ENCODE peak calls at places on chromosomes 1 and 21, in four cellular contexts. E is left ventricle myocardium inferior, F is right cardiac atrium, C is fibroblast of lung. T is an unnamed sample.

GRCh38 chr1:230127105-230128054 is 60.3 kb downstream of the GALNT2 start:
- DNase-seq in F (no peak), C (no peak), E (no peak), T (no peak)

GRCh38 chr1:58975888-58976287 is 192.0 kb upstream of the JUN start:
- DNase-seq in E (no peak), C (no peak), F (no peak), T (no peak)

GRCh38 chr1:67126111-67126746 is 8.5 kb downstream of the C1orf141 start:
- DNase-seq in F (no peak), E (no peak), C (peak; percentile 35), T (no peak)

GRCh38 chr1:3732747-3733602 is 19.3 kb upstream of the CCDC27 start:
- DNase-seq in F (no peak), E (no peak), C (peak; percentile 23), T (no peak)

GRCh38 chr1:7644906-7645750 is 126.0 kb upstream of the VAMP3 start:
- DNase-seq in F (peak; percentile 84), C (peak; percentile 7), E (peak; percentile 67), T (peak; percentile 87)

GRCh38 chr1:39214998-39215873 is 10.7 kb downstream of the MACF1 start:
- DNase-seq in F (no peak), E (no peak), C (peak; percentile 53), T (no peak)

GRCh38 chr1:4090556-4090955 is 190.5 kb upstream of the C1orf174 start:
- DNase-seq in C (no peak), F (no peak), E (no peak), T (no peak)

GRCh38 chr1:35797380-35797779 is 10.4 kb upstream of the AGO4 start:
- DNase-seq in F (no peak), E (no peak), C (no peak), T (no peak)

GRCh38 chr1:15280416-15280815 is 33.4 kb downstream of the FHAD1 start:
- DNase-seq in E (no peak), C (no peak), F (no peak), T (no peak)

GRCh38 chr1:168470821-168471473 is 72.8 kb downstream of the XCL2 start:
- DNase-seq in E (no peak), F (no peak), C (peak; percentile 95), T (no peak)

GRCh38 chr1:92921031-92922023 is 39.9 kb downstream of the DIPK1A start:
- DNase-seq in F (no peak), C (no peak), E (no peak), T (no peak)

GRCh38 chr1:38728176-38728908 is 131.2 kb downstream of the RRAGC start:
- DNase-seq in E (peak; percentile 53), C (peak; percentile 93), F (peak; percentile 87), T (no peak)

GRCh38 chr21:33279330-33279820 is 13.2 kb downstream of the IL10RB start:
- DNase-seq in C (no peak), F (no peak), E (no peak), T (no peak)

GRCh38 chr1:248810000-248810726 is 15.6 kb downstream of the SH3BP5L start:
- DNase-seq in F (no peak), C (no peak), E (no peak), T (no peak)

GRCh38 chr1:111948209-111949131 is 41.0 kb downstream of the KCND3 start:
- DNase-seq in C (peak; percentile 34), E (peak; percentile 67), F (peak; percentile 78), T (no peak)

GRCh38 chr1:45205000-45205909 is 1.1 kb downstream of the ZSWIM5 start:
- DNase-seq in E (peak; percentile 32), C (peak; percentile 51), F (peak; percentile 77), T (peak; percentile 69)

GRCh38 chr1:24727490-24728214 is 17.6 kb upstream of the CLIC4 start:
- DNase-seq in E (peak; percentile 73), F (peak; percentile 81), C (peak; percentile 86), T (peak; percentile 70)

GRCh38 chr1:210483821-210484220 is 155.1 kb downstream of the HHAT start:
- DNase-seq in F (no peak), E (no peak), C (no peak), T (no peak)

GRCh38 chr1:228416217-228416971 is at the start of gene TRIM17:
- DNase-seq in C (peak; percentile 23), E (no peak), F (peak; percentile 77), T (no peak)

GRCh38 chr1:44784094-44785026 is 3.6 kb downstream of the BEST4 start:
- DNase-seq in F (peak; percentile 77), C (no peak), E (no peak), T (no peak)

GRCh38 chr1:6421266-6421665 is 1.5 kb upstream of the HES2 start:
- DNase-seq in C (no peak), E (no peak), F (no peak), T (no peak)

GRCh38 chr1:96559707-96560588 is 161.6 kb upstream of the PTBP2 start:
- DNase-seq in F (no peak), C (peak; percentile 99), E (peak; percentile 25), T (peak; percentile 52)

GRCh38 chr1:101781437-101781836 is 215.3 kb downstream of the OLFM3 start:
- DNase-seq in F (no peak), C (peak; percentile 15), E (no peak), T (no peak)

GRCh38 chr1:93728480-93729131 is 47.0 kb upstream of the BCAR3 start:
- DNase-seq in F (peak; percentile 83), C (no peak), E (peak; percentile 57), T (no peak)

GRCh38 chr1:213564215-213564659 is 423.5 kb upstream of the PROX1 start:
- DNase-seq in C (no peak), F (no peak), E (no peak), T (no peak)

GRCh38 chr1:77039739-77040138 is 172.5 kb downstream of the ST6GALNAC5 start:
- DNase-seq in C (peak; percentile 98), F (no peak), E (no peak), T (no peak)

GRCh38 chr1:219927956-219928790 is at the start of gene SLC30A10:
- DNase-seq in E (no peak), F (peak; percentile 55), C (peak; percentile 37), T (peak; percentile 95)

GRCh38 chr1:202964755-202965440 is 2.2 kb downstream of the CYB5R1 start:
- DNase-seq in E (peak; percentile 36), F (no peak), C (peak; percentile 71), T (no peak)

GRCh38 chr1:154831470-154831869 is 38.6 kb downstream of the KCNN3 start:
- DNase-seq in C (no peak), F (no peak), E (no peak), T (no peak)

GRCh38 chr1:8836228-8836627 is 18.8 kb upstream of the RERE start:
- DNase-seq in C (no peak), E (no peak), F (no peak), T (no peak)
- H3K4me1 ChIP-seq in C (peaks cover 2% of the 10 kb centered on the region), E (no peaks in the 10 kb centered on the region), F (no peaks in the 10 kb centered on the region), T (no peaks in the 10 kb centered on the region)

GRCh38 chr1:205445653-205445955 is 10.2 kb downstream of the BLACAT1 start:
- DNase-seq in C (no peak), E (no peak), F (no peak), T (no peak)

GRCh38 chr1:205443585-205444299 is 12.1 kb downstream of the BLACAT1 start:
- DNase-seq in E (no peak), F (no peak), C (no peak), T (no peak)

GRCh38 chr1:205442051-205442721 is 13.7 kb downstream of the BLACAT1 start:
- DNase-seq in F (no peak), C (no peak), E (no peak), T (no peak)

GRCh38 chr1:205444931-205445652 is 10.8 kb downstream of the BLACAT1 start:
- DNase-seq in C (peak; percentile 48), F (peak; percentile 86), E (no peak), T (no peak)

DNA sequence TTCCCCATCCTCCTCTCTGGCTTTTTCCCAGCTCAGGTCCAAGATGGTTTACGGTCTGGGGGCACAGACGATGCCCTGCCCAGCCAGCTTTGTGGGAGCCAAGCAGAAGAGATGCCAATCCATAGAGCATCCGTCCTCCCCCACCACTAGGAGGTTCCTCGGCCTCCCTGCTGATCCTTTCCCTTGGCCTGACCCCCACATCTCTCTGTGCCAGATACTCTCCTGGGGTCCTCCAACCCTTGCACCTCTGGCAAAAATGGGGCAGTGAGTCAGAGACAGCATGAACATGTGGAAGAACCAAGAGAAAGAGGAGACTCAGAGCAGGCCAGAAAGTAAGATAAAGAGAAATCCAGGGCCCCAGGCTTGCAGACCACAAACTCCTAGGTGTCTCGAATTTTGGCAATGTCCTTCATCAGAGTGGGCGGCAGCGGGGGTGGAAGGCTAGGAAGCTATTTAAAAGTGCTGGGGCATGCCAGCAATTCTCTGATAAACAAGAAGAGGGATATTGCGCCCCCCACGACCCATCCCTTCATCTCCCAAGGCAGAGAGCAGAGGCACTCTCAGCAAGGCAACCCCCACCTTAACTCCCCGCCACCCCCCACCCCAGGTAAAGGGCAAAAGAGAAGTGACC is 11.4 kb downstream of the BLACAT1 start:
- DNase-seq in F (no peak), C (peak; percentile 48), E (no peak), T (no peak)
- H3K4me1 ChIP-seq in F (peaks cover 9% of the 10 kb centered on the region), C (no peaks in the 10 kb centered on the region), E (peaks cover 56% of the 10 kb centered on the region), T (no peaks in the 10 kb centered on the region)

GRCh38 chr1:46525253-46525983 is 26.0 kb downstream of the KNCN start:
- DNase-seq in C (no peak), F (no peak), E (no peak), T (no peak)

GRCh38 chr1:46528297-46528955 is 23.0 kb downstream of the KNCN start:
- DNase-seq in F (no peak), E (no peak), C (no peak), T (no peak)

GRCh38 chr1:46526013-46526688 is 25.3 kb downstream of the KNCN start:
- DNase-seq in C (no peak), F (no peak), E (no peak), T (no peak)

GRCh38 chr1:46527474-46528296 is 23.8 kb downstream of the KNCN start:
- DNase-seq in C (peak; percentile 48), F (peak; percentile 92), E (peak; percentile 81), T (peak; percentile 79)

DNA sequence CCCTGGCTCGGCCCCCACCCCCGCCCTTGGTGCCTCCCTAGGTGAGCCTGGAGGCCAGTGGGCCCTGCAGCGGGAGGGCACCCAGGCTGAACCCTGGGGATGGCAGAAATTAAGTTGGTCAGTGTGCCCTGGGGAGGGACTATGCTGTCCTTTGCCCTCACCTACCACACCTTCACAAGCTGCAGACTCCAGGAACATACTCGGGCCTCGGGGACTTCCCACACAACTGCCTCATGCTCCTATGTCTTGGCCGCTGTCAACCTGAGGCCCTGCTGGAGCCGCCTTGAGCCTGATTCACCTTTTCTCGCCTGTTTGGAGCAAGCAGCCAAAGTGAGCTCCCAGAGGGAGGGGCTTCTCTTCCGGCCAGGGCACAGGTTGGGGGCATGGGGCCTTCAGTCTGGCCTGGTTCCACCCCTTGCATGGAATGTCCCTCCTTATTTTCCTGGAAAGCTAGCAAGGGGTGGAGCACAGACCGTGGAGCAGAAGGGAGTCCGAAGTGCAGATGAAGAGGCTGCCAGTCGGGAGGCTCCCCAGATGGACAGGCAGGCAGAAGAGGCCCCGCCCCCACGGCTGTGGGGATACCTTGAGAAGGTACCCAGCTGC is 24.7 kb downstream of the KNCN start:
- DNase-seq in F (no peak), C (no peak), E (no peak), T (peak; percentile 73)
- H3K4me1 ChIP-seq in F (peaks cover 5% of the 10 kb centered on the region), C (no peaks in the 10 kb centered on the region), E (peaks cover 8% of the 10 kb centered on the region), T (no peaks in the 10 kb centered on the region)

DNA sequence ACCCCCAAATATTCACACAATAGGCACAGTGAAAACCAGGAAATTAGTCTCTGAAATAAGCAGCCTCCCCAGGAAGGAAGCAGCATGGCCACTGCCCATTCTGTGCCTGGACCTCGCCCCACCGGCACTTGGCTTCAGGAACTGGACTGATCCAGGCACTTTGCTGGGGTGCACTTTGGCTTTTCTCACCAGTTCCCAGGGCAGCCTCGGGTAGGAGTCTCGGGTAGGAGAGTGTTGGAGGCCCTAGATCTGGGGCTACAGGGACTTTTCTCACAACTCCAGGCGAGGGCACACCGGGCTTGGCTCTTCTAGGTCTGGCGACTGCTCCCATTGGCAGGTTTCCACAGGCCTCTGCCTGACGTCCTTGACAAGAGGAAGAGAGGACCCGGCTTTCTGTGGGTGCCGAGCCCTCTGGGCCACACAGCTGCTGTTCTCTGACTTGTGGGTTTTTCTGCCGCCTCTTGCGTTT is 18.7 kb downstream of the ADARB1 start:
- DNase-seq in E (peak; percentile 65), C (no peak), F (peak; percentile 77), T (no peak)
- H3K4me1 ChIP-seq in E (peaks cover 84% of the 10 kb centered on the region), C (no peaks in the 10 kb centered on the region), F (peaks cover 25% of the 10 kb centered on the region), T (no peaks in the 10 kb centered on the region)

T was measured in right lobe of liver.